ENCODE peak calls at places on chromosomes 2 and 18, in four cellular contexts. U, M, X and K are unnamed samples.

GRCh38 chr18:46040747-46041104 is 31.3 kb downstream of the PSTPIP2 start:
- DNase-seq in M (no peak), X (no peak), U (no peak), K (no peak)

GRCh38 chr18:77076111-77076510 is 56.5 kb downstream of the MBP start:
- DNase-seq in U (no peak), X (no peak), M (no peak), K (no peak)

GRCh38 chr18:59910967-59911366 is 11.2 kb downstream of the PMAIP1 start:
- DNase-seq in M (no peak), U (no peak), X (no peak), K (no peak)

GRCh38 chr18:59268722-59269562 is 4.3 kb downstream of the RAX start:
- DNase-seq in U (peak), X (no peak), M (no peak), K (peak)

GRCh38 chr2:69007169-69007568 is 5.8 kb upstream of the ANTXR1 start:
- DNase-seq in X (no peak), M (no peak), U (no peak), K (no peak)

GRCh38 chr2:10475811-10476660 is 27.9 kb upstream of the ODC1 start:
- DNase-seq in U (no peak), M (peak), X (no peak), K (no peak)

GRCh38 chr2:186328848-186329247 is 157.2 kb upstream of the ZC3H15 start:
- DNase-seq in X (no peak), U (no peak), M (no peak), K (no peak)

GRCh38 chr2:129361688-129362087 is 617.8 kb upstream of the RAB6C start:
- DNase-seq in U (no peak), M (no peak), X (no peak), K (no peak)

GRCh38 chr2:96317584-96317997 is 7.5 kb upstream of the ITPRIPL1 start:
- DNase-seq in U (no peak), X (no peak), M (no peak), K (no peak)

GRCh38 chr2:222903234-222904220 is 42.7 kb downstream of the ACSL3 start:
- DNase-seq in U (peak), X (peak), M (no peak), K (no peak)

GRCh38 chr2:134405641-134406081 is 151.8 kb downstream of the MGAT5 start:
- DNase-seq in M (no peak), X (no peak), U (no peak), K (no peak)

GRCh38 chr2:226716126-226716525 is 83.5 kb downstream of the IRS1 start:
- DNase-seq in M (no peak), U (no peak), X (no peak), K (no peak)

GRCh38 chr2:200056105-200056504 is 100.7 kb downstream of the MAIP1 start:
- DNase-seq in U (no peak), M (no peak), X (no peak), K (no peak)

GRCh38 chr2:60515751-60516226 is 37.7 kb downstream of the BCL11A start:
- DNase-seq in X (no peak), U (no peak), M (peak), K (peak)

GRCh38 chr18:67486534-67486933 is 30.0 kb downstream of the DSEL start:
- DNase-seq in U (no peak), X (no peak), M (no peak), K (no peak)

GRCh38 chr2:95115418-95115817 is 6.2 kb downstream of the MRPS5 start:
- DNase-seq in M (peak), X (peak), U (peak), K (peak)

GRCh38 chr2:53969285-53970094 is 1.3 kb downstream of the PSME4 start:
- DNase-seq in M (no peak), X (no peak), U (peak), K (peak)

GRCh38 chr2:7730449-7730848 is 813.2 kb downstream of the RNF144A start:
- DNase-seq in U (no peak), M (no peak), X (no peak), K (no peak)

GRCh38 chr2:238439093-238439849 is 12.5 kb downstream of the ASB1 start:
- DNase-seq in M (no peak), X (peak), U (peak), K (no peak)

GRCh38 chr2:45885111-45885685 is 233.7 kb downstream of the PRKCE start:
- DNase-seq in X (no peak), U (no peak), M (no peak), K (no peak)

GRCh38 chr2:224165901-224166319 is 126.8 kb upstream of the SERPINE2 start:
- DNase-seq in U (no peak), X (no peak), M (no peak), K (no peak)

GRCh38 chr18:76995896-76996295 is 136.7 kb downstream of the MBP start:
- DNase-seq in U (no peak), M (no peak), X (no peak), K (no peak)

DNA sequence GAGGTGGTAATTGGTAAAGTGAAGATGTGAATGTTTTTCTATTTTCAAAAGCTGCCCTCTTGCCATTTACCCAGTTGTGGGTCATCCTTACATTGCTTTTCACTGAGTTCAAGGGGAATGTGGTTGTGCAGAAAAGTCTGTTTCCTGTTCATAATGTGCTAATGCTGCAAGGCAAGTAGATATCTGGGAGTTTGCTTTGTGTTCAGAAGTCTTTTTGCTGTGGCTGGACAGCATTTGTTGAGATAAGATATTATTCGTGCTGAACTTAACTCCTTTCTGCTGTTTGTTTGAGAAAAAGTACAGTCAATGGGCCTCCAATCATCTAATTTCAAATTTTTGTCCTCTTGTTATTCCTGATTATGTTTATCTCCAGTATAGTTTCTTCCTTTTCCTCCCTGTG is 263.2 kb downstream of the LTBP1 start:
- DNase-seq in X (no peak), M (no peak), U (no peak), K (no peak)
- TF ChIP-seq EP300 in X (no peak), M (no peak), U (no peak), K (no peak)

DNA sequence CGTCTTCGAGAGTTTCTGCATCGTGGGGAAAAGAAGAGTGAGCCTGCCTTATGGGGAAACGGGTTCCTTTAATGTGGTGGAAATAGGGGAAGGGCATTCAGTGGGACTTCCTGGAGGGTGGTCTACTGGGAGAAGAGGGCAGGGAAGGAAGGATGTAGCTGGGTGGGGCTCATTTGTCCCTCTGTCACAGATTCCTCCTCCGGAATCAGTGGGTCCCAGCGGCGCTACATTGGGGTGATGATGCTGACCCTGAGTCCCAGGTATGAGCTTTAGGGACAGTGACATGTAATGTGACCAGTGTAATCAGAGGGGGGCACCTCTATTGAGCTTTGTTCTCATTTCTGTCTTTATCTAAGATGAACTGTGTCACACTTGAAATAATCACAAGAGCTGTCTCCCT is 1.9 kb downstream of the HTRA2 start:
- DNase-seq in U (no peak), X (no peak), M (no peak), K (no peak)
- H3K4me3 ChIP-seq in U (no peak), X (no peak), M (no peak), K (no peak)

DNA sequence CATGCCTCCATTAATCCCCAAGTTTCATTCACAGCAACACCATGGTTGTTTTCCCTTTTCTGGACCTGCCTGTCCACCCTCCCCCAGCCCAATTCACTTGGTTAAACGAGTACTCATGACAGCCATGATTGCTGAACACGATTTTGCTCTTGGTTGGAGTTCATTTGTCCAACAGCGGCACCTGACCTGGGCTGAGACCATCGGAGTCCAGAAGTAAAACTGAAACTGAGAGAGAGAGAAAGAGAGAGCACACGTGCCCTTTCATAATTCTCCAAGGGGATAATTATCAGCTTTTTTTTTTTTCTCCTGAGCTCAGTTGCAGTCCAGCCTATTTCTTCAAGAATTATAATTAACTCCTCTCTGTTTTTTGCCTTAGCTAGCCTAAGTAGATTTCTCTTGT is 13.7 kb upstream of the KIF5C start:
- DNase-seq in M (no peak), U (no peak), X (no peak), K (no peak)
- TF ChIP-seq EP300 in M (no peak), U (no peak), X (no peak), K (no peak)

GRCh38 chr2:206881708-206882335 is 57.5 kb upstream of the CPO start:
- DNase-seq in U (no peak), X (no peak), M (no peak), K (no peak)
- H3K4me3 ChIP-seq in U (no peak), X (no peak), M (no peak), K (no peak)

DNA sequence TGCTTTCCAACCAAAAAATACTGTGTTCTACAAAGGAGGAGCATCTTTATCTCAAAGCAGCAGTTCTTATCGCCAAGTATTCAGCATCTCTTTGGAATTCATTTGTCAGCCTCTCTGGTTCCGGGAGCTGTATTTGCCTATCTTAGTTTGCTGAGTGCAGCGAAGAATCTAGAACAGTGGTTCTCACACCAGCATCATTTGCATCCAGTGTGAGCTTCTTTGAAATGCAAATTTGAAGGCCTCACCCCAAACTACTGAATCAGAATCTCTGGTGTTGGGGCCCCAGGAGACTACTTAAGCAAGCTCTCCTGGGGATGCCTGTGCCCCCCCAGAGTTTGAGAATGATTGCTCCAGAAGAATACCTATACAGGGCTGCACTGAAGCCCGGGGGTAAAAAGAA is 1.5 kb upstream of the PTPN2 start:
- DNase-seq in M (no peak), X (no peak), U (no peak), K (no peak)
- TF ChIP-seq EP300 in M (no peak), X (no peak), U (no peak), K (no peak)

GRCh38 chr2:46942143-46942526 is 26.5 kb upstream of the MCFD2 start:
- DNase-seq in U (peak), M (no peak), X (peak), K (peak)

GRCh38 chr2:46942891-46943626 is 27.5 kb upstream of the MCFD2 start:
- DNase-seq in M (no peak), X (no peak), U (no peak), K (no peak)

GRCh38 chr2:46945671-46946070 is 30.1 kb upstream of the MCFD2 start:
- DNase-seq in M (no peak), X (no peak), U (no peak), K (no peak)

GRCh38 chr2:46947841-46948240 is 32.2 kb upstream of the MCFD2 start:
- DNase-seq in M (no peak), X (no peak), U (no peak), K (peak)

GRCh38 chr2:46943881-46944798 is 28.5 kb upstream of the MCFD2 start:
- DNase-seq in U (no peak), X (no peak), M (no peak), K (no peak)
- H3K4me3 ChIP-seq in U (no peak), X (no peak), M (no peak), K (no peak)